ENCODE peak calls at places on chromosomes 7 and 10, in six cellular contexts. One of them, this sample, is unnamed.

GRCh38 chr10:128512767-128513166 is 386.5 kb upstream of the MKI67 start:
- DNase-seq in fibroblast of the aortic adventitia: no peak
- DNase-seq in stomach: no peak
- DNase-seq in left ventricle myocardium inferior: no peak
- DNase-seq in colonic mucosa: no peak
- DNase-seq in lower leg skin: no peak
- DNase-seq in this sample: no peak

GRCh38 chr10:18683427-18683826 is 24.2 kb downstream of the ARL5B start:
- DNase-seq in stomach: no peak
- DNase-seq in lower leg skin: no peak
- DNase-seq in fibroblast of the aortic adventitia: peak
- DNase-seq in colonic mucosa: no peak
- DNase-seq in left ventricle myocardium inferior: no peak
- DNase-seq in this sample: no peak

GRCh38 chr7:16419859-16420258 is 1.5 kb downstream of the CRPPA start:
- DNase-seq in stomach: no peak
- DNase-seq in left ventricle myocardium inferior: no peak
- DNase-seq in colonic mucosa: no peak
- DNase-seq in fibroblast of the aortic adventitia: no peak
- DNase-seq in lower leg skin: no peak
- DNase-seq in this sample: no peak

GRCh38 chr7:155643804-155644177 is 670 bp upstream of the RBM33 start:
- DNase-seq in lower leg skin: peak
- DNase-seq in left ventricle myocardium inferior: no peak
- DNase-seq in stomach: no peak
- DNase-seq in fibroblast of the aortic adventitia: peak
- DNase-seq in colonic mucosa: no peak
- DNase-seq in this sample: no peak

GRCh38 chr10:48390933-48391845 is 84.7 kb downstream of the MAPK8 start:
- DNase-seq in lower leg skin: no peak
- DNase-seq in colonic mucosa: no peak
- DNase-seq in stomach: no peak
- DNase-seq in left ventricle myocardium inferior: no peak
- DNase-seq in fibroblast of the aortic adventitia: peak
- DNase-seq in this sample: no peak

GRCh38 chr10:72688208-72688651 is 3.7 kb upstream of the MCU start:
- DNase-seq in colonic mucosa: peak
- DNase-seq in left ventricle myocardium inferior: no peak
- DNase-seq in stomach: no peak
- DNase-seq in lower leg skin: no peak
- DNase-seq in fibroblast of the aortic adventitia: peak
- DNase-seq in this sample: no peak

GRCh38 chr7:145106001-145106400 is 270.1 kb upstream of the TPK1 start:
- DNase-seq in stomach: no peak
- DNase-seq in colonic mucosa: no peak
- DNase-seq in fibroblast of the aortic adventitia: no peak
- DNase-seq in left ventricle myocardium inferior: peak
- DNase-seq in lower leg skin: no peak
- DNase-seq in this sample: peak

GRCh38 chr10:59905735-59906416 is 480 bp downstream of the CCDC6 start:
- DNase-seq in fibroblast of the aortic adventitia: no peak
- DNase-seq in colonic mucosa: no peak
- DNase-seq in left ventricle myocardium inferior: no peak
- DNase-seq in lower leg skin: no peak
- DNase-seq in stomach: no peak
- DNase-seq in this sample: peak

GRCh38 chr10:73920084-73920483 is 9.2 kb downstream of the PLAU start:
- DNase-seq in fibroblast of the aortic adventitia: peak
- DNase-seq in lower leg skin: peak
- DNase-seq in stomach: no peak
- DNase-seq in left ventricle myocardium inferior: peak
- DNase-seq in colonic mucosa: peak
- DNase-seq in this sample: peak

GRCh38 chr10:7541137-7542087 is 125.4 kb downstream of the ITIH5 start:
- DNase-seq in colonic mucosa: peak
- DNase-seq in fibroblast of the aortic adventitia: no peak
- DNase-seq in lower leg skin: no peak
- DNase-seq in left ventricle myocardium inferior: peak
- DNase-seq in stomach: no peak
- DNase-seq in this sample: no peak
- TF ChIP-seq CTCF in colonic mucosa: no peak
- TF ChIP-seq CTCF in fibroblast of the aortic adventitia: no peak
- TF ChIP-seq CTCF in lower leg skin: no peak
- TF ChIP-seq CTCF in left ventricle myocardium inferior: peak
- TF ChIP-seq CTCF in stomach: no peak
- TF ChIP-seq CTCF in this sample: no peak

DNA sequence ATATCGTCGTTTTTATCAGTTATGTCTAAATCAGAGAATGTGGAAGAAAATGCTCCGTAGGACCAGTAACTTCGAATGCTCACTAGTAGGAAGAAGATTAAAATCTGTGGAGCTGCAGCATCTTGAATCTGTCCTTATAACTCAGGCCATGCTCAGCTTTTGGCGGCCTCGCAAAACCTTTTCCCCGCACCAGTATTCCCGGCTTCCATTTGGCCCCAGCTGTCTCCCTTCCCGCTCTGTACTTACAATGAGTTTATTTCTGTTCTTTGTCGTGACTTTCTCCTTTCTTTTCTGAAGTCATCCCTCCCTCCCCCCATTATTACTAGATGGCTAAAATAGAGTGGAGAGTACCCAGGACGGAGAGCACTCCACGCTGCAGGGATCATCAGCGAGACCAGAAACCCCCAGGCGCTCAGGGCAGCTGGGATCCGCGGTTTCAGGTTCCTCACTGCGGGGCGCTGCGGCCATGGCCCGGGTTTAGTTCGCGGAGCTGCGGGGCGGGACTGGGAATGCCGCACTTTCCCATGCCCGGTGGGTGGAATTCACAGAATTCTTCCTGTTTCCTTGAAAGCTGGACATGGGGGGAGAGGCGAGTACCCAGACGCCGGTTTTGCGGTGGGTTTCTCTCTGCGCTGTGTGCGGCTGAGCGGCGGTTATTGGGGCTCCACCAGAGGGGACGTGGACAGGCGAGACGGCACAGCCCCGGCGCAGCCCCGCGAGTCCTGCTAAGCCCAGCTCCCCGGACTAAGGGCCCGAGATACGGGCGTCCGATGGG is 183.5 kb downstream of the POM121L12 start:
- DNase-seq in lower leg skin: no peak
- DNase-seq in stomach: no peak
- DNase-seq in fibroblast of the aortic adventitia: no peak
- DNase-seq in left ventricle myocardium inferior: peak
- DNase-seq in colonic mucosa: no peak
- DNase-seq in this sample: no peak
- H3K4me3 ChIP-seq in lower leg skin: no peak
- H3K4me3 ChIP-seq in stomach: peak
- H3K4me3 ChIP-seq in fibroblast of the aortic adventitia: no peak
- H3K4me3 ChIP-seq in left ventricle myocardium inferior: peak
- H3K4me3 ChIP-seq in colonic mucosa: no peak
- H3K4me3 ChIP-seq in this sample: no peak

GRCh38 chr7:49327155-49327554 is 402.8 kb downstream of the CDC14C start:
- DNase-seq in stomach: no peak
- DNase-seq in colonic mucosa: no peak
- DNase-seq in fibroblast of the aortic adventitia: no peak
- DNase-seq in lower leg skin: no peak
- DNase-seq in left ventricle myocardium inferior: no peak
- DNase-seq in this sample: no peak

GRCh38 chr7:49322476-49322875 is 398.1 kb downstream of the CDC14C start:
- DNase-seq in left ventricle myocardium inferior: no peak
- DNase-seq in stomach: no peak
- DNase-seq in colonic mucosa: no peak
- DNase-seq in fibroblast of the aortic adventitia: no peak
- DNase-seq in lower leg skin: no peak
- DNase-seq in this sample: no peak

GRCh38 chr7:49320083-49320482 is 395.7 kb downstream of the CDC14C start:
- DNase-seq in lower leg skin: no peak
- DNase-seq in colonic mucosa: no peak
- DNase-seq in left ventricle myocardium inferior: no peak
- DNase-seq in stomach: no peak
- DNase-seq in fibroblast of the aortic adventitia: no peak
- DNase-seq in this sample: no peak

DNA sequence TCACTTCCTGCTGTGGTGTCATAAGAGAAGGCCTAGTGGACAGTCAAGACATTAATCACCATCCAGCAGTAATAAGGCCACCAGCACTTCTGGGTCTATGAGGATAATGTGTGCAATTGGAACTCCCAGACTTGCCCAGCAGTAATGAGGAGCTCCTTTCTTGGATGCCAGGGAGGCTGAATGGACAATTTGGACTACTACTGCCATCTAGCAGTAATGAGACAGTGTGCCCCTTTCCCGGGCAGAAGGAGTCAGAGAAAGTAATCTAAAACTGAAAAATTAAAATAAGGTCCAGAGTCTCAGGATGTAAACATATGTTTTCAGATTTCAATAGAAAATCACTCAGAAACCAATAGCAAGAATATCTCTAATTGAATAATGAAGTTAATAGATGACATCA is 400.4 kb downstream of the CDC14C start:
- DNase-seq in stomach: no peak
- DNase-seq in left ventricle myocardium inferior: no peak
- DNase-seq in lower leg skin: no peak
- DNase-seq in fibroblast of the aortic adventitia: peak
- DNase-seq in colonic mucosa: no peak
- DNase-seq in this sample: no peak
- TF ChIP-seq CTCF in stomach: no peak
- TF ChIP-seq CTCF in left ventricle myocardium inferior: no peak
- TF ChIP-seq CTCF in lower leg skin: no peak
- TF ChIP-seq CTCF in fibroblast of the aortic adventitia: peak
- TF ChIP-seq CTCF in colonic mucosa: no peak
- TF ChIP-seq CTCF in this sample: no peak

GRCh38 chr7:39954694-39955093 is 4.6 kb downstream of the CDK13 start:
- DNase-seq in fibroblast of the aortic adventitia: no peak
- DNase-seq in left ventricle myocardium inferior: no peak
- DNase-seq in colonic mucosa: no peak
- DNase-seq in lower leg skin: no peak
- DNase-seq in stomach: no peak
- DNase-seq in this sample: no peak
- H3K4me3 ChIP-seq in fibroblast of the aortic adventitia: no peak
- H3K4me3 ChIP-seq in left ventricle myocardium inferior: no peak
- H3K4me3 ChIP-seq in colonic mucosa: no peak
- H3K4me3 ChIP-seq in lower leg skin: no peak
- H3K4me3 ChIP-seq in stomach: peak
- H3K4me3 ChIP-seq in this sample: no peak

DNA sequence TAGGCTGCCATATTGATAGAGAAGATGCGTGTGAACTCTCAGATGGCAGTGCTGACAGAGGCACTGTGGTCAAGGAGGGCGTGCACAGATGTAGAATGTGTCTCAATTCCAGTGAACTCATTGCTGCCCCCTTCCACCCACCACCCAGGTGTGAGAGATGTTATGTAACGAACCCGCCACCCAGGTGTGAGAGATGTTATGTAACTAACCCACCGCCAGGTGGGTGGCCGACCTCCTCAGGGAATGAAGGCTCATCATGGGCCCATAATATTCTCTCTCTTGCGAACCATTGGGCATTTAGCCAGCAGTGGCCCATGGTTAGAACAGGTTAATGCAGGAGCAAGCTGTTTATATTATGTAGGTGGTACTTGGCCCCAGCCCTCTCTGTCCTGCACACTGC is 140.4 kb upstream of the MTPN start:
- DNase-seq in left ventricle myocardium inferior: no peak
- DNase-seq in stomach: no peak
- DNase-seq in colonic mucosa: no peak
- DNase-seq in lower leg skin: no peak
- DNase-seq in fibroblast of the aortic adventitia: no peak
- DNase-seq in this sample: no peak
- TF ChIP-seq CTCF in left ventricle myocardium inferior: no peak
- TF ChIP-seq CTCF in stomach: no peak
- TF ChIP-seq CTCF in colonic mucosa: no peak
- TF ChIP-seq CTCF in lower leg skin: no peak
- TF ChIP-seq CTCF in fibroblast of the aortic adventitia: no peak
- TF ChIP-seq CTCF in this sample: no peak

GRCh38 chr7:98816206-98816605 is 53.6 kb downstream of the TMEM130 start:
- DNase-seq in left ventricle myocardium inferior: peak
- DNase-seq in stomach: no peak
- DNase-seq in colonic mucosa: no peak
- DNase-seq in lower leg skin: no peak
- DNase-seq in fibroblast of the aortic adventitia: no peak
- DNase-seq in this sample: no peak

GRCh38 chr7:98826400-98826799 is 43.4 kb downstream of the TMEM130 start:
- DNase-seq in lower leg skin: no peak
- DNase-seq in fibroblast of the aortic adventitia: no peak
- DNase-seq in stomach: no peak
- DNase-seq in colonic mucosa: no peak
- DNase-seq in left ventricle myocardium inferior: no peak
- DNase-seq in this sample: no peak

GRCh38 chr7:98823226-98823625 is 46.6 kb downstream of the TMEM130 start:
- DNase-seq in left ventricle myocardium inferior: no peak
- DNase-seq in fibroblast of the aortic adventitia: no peak
- DNase-seq in lower leg skin: no peak
- DNase-seq in stomach: no peak
- DNase-seq in colonic mucosa: no peak
- DNase-seq in this sample: no peak

GRCh38 chr7:98816925-98817710 is 52.7 kb downstream of the TMEM130 start:
- DNase-seq in fibroblast of the aortic adventitia: no peak
- DNase-seq in colonic mucosa: no peak
- DNase-seq in left ventricle myocardium inferior: no peak
- DNase-seq in stomach: no peak
- DNase-seq in lower leg skin: no peak
- DNase-seq in this sample: no peak

GRCh38 chr7:98821348-98821747 is 48.5 kb downstream of the TMEM130 start:
- DNase-seq in fibroblast of the aortic adventitia: no peak
- DNase-seq in lower leg skin: no peak
- DNase-seq in left ventricle myocardium inferior: no peak
- DNase-seq in stomach: peak
- DNase-seq in colonic mucosa: no peak
- DNase-seq in this sample: no peak
- H3K4me3 ChIP-seq in fibroblast of the aortic adventitia: no peak
- H3K4me3 ChIP-seq in lower leg skin: no peak
- H3K4me3 ChIP-seq in left ventricle myocardium inferior: no peak
- H3K4me3 ChIP-seq in stomach: no peak
- H3K4me3 ChIP-seq in colonic mucosa: no peak
- H3K4me3 ChIP-seq in this sample: no peak

GRCh38 chr7:106793015-106793651 is 71.9 kb upstream of the PIK3CG start:
- DNase-seq in left ventricle myocardium inferior: no peak
- DNase-seq in lower leg skin: no peak
- DNase-seq in stomach: no peak
- DNase-seq in colonic mucosa: no peak
- DNase-seq in fibroblast of the aortic adventitia: peak
- DNase-seq in this sample: no peak
- TF ChIP-seq CTCF in left ventricle myocardium inferior: peak
- TF ChIP-seq CTCF in lower leg skin: no peak
- TF ChIP-seq CTCF in stomach: no peak
- TF ChIP-seq CTCF in colonic mucosa: peak
- TF ChIP-seq CTCF in fibroblast of the aortic adventitia: peak
- TF ChIP-seq CTCF in this sample: peak